ENCODE peak calls at places on chromosomes 13 and 19, in six cellular contexts. One of them, this sample, is unnamed.

GRCh38 chr19:1862424-1863307 is 713 bp downstream of the KLF16 start:
- DNase-seq in coronary artery: peak; percentile 79
- DNase-seq in Panc1: no peak
- DNase-seq in cardiac muscle cell: peak; percentile 60
- DNase-seq in lower lobe of right lung: no peak
- DNase-seq in fibroblast of lung: no peak
- DNase-seq in this sample: no peak

GRCh38 chr19:43618921-43619261 is 538 bp downstream of the ZNF428 start:
- DNase-seq in Panc1: peak; percentile 25
- DNase-seq in lower lobe of right lung: no peak
- DNase-seq in fibroblast of lung: no peak
- DNase-seq in coronary artery: no peak
- DNase-seq in cardiac muscle cell: no peak
- DNase-seq in this sample: no peak

GRCh38 chr19:50558039-50558438 is 10.2 kb downstream of the LRRC4B start:
- DNase-seq in fibroblast of lung: no peak
- DNase-seq in Panc1: no peak
- DNase-seq in lower lobe of right lung: no peak
- DNase-seq in coronary artery: no peak
- DNase-seq in cardiac muscle cell: no peak
- DNase-seq in this sample: no peak

GRCh38 chr13:102317593-102317992 is 84.3 kb downstream of the FGF14 start:
- DNase-seq in lower lobe of right lung: peak; percentile 45
- DNase-seq in cardiac muscle cell: peak; percentile 34
- DNase-seq in coronary artery: peak; percentile 85
- DNase-seq in fibroblast of lung: peak; percentile 61
- DNase-seq in Panc1: no peak
- DNase-seq in this sample: no peak

GRCh38 chr13:92362717-92363116 is 863.9 kb upstream of the GPC6 start:
- DNase-seq in cardiac muscle cell: no peak
- DNase-seq in fibroblast of lung: peak; percentile 59
- DNase-seq in lower lobe of right lung: no peak
- DNase-seq in coronary artery: no peak
- DNase-seq in Panc1: no peak
- DNase-seq in this sample: no peak

GRCh38 chr13:73228546-73228945 is 169.7 kb downstream of the KLF5 start:
- DNase-seq in fibroblast of lung: peak; percentile 36
- DNase-seq in Panc1: no peak
- DNase-seq in cardiac muscle cell: no peak
- DNase-seq in lower lobe of right lung: no peak
- DNase-seq in coronary artery: no peak
- DNase-seq in this sample: no peak

GRCh38 chr19:29690842-29691241 is 24.2 kb downstream of the C19orf12 start:
- DNase-seq in lower lobe of right lung: no peak
- DNase-seq in cardiac muscle cell: no peak
- DNase-seq in fibroblast of lung: peak; percentile 34
- DNase-seq in coronary artery: no peak
- DNase-seq in Panc1: no peak
- DNase-seq in this sample: no peak

GRCh38 chr13:96804186-96804585 is 190.1 kb downstream of the OXGR1 start:
- DNase-seq in Panc1: no peak
- DNase-seq in lower lobe of right lung: no peak
- DNase-seq in coronary artery: no peak
- DNase-seq in fibroblast of lung: no peak
- DNase-seq in cardiac muscle cell: no peak
- DNase-seq in this sample: no peak

DNA sequence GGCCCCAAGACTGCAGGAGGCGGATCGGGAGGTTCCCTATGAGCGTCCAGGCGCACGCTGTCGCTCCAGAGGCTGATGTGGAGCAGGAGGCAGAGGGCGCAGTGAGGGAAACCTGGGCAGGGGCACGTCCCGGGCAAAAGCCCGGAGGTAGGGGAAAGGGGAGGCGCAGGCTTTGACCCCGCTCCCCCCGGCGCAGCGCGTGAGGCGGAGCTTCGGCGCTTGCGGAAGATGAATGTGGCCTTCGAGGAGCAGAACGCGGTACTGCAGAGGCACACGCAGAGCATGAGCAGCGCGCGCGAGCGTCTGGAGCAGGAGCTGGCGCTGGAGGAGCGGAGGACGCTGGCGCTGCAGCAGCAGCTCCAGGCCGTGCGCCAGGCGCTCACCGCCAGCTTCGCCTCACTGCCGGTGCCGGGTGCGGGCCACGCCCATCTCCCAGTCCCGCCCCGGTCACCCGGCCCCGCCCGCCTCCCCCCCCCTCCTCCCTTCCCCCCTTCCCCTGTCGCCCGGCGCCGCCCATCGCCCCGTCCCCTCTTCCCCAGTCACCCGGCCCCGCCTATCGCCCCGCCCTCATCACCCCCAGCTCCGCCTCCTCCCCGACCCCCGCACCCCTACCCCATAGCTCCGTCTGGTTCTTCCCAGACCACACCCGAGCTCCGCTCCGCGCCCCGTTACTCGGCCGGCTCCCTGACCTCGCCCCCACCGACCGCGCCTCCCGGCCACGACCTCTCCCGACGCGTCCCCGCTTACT is 4.1 kb downstream of the HMG20B start:
- DNase-seq in Panc1: no peak
- DNase-seq in lower lobe of right lung: no peak
- DNase-seq in coronary artery: no peak
- DNase-seq in fibroblast of lung: peak; percentile 71
- DNase-seq in cardiac muscle cell: peak; percentile 75
- DNase-seq in this sample: no peak
- H3K27ac ChIP-seq in Panc1: no peak overlapping the region
- H3K27ac ChIP-seq in lower lobe of right lung: no peak overlapping the region
- H3K27ac ChIP-seq in coronary artery: no peak overlapping the region
- H3K27ac ChIP-seq in fibroblast of lung: no peak overlapping the region
- H3K27ac ChIP-seq in cardiac muscle cell: no peak overlapping the region
- H3K27ac ChIP-seq in this sample: no peak overlapping the region

GRCh38 chr19:19169236-19170052 is 619 bp downstream of the MEF2B start:
- DNase-seq in cardiac muscle cell: no peak
- DNase-seq in Panc1: no peak
- DNase-seq in fibroblast of lung: no peak
- DNase-seq in lower lobe of right lung: no peak
- DNase-seq in coronary artery: no peak
- DNase-seq in this sample: no peak

GRCh38 chr19:19170053-19170945 is at the start of gene MEF2B:
- DNase-seq in Panc1: no peak
- DNase-seq in fibroblast of lung: peak; percentile 59
- DNase-seq in coronary artery: no peak
- DNase-seq in cardiac muscle cell: peak; percentile 93
- DNase-seq in lower lobe of right lung: peak; percentile 87
- DNase-seq in this sample: no peak

GRCh38 chr19:19165396-19165795 is 4.7 kb downstream of the MEF2B start:
- DNase-seq in fibroblast of lung: no peak
- DNase-seq in Panc1: no peak
- DNase-seq in coronary artery: no peak
- DNase-seq in cardiac muscle cell: no peak
- DNase-seq in lower lobe of right lung: no peak
- DNase-seq in this sample: no peak

GRCh38 chr19:19171110-19171672 is 1.1 kb upstream of the MEF2B start:
- DNase-seq in coronary artery: no peak
- DNase-seq in cardiac muscle cell: no peak
- DNase-seq in lower lobe of right lung: no peak
- DNase-seq in fibroblast of lung: no peak
- DNase-seq in Panc1: no peak
- DNase-seq in this sample: no peak

DNA sequence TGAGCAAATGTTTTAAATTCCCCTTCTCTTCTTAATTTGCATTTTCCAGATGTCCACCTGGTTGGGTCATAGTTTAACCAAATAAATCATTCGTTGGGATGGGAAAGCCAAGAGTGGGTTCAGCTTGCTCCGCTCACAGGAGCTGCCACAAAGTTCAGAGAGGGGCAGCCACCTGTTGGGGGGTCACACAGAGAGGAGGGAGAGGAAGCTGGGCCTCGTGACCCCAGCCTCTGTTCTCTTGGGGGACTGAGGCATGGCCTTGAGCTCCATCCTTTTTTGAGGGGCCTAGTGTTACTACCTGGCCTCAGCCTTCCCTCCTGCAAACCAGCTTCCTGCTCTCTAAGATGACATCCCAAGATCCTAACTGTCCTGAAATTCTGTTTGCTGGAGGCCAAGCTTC is 2.5 kb downstream of the MEF2B start:
- DNase-seq in lower lobe of right lung: no peak
- DNase-seq in coronary artery: no peak
- DNase-seq in fibroblast of lung: no peak
- DNase-seq in Panc1: no peak
- DNase-seq in cardiac muscle cell: no peak
- DNase-seq in this sample: no peak
- H3K27ac ChIP-seq in lower lobe of right lung: no peak overlapping the region
- H3K27ac ChIP-seq in coronary artery: no peak overlapping the region
- H3K27ac ChIP-seq in fibroblast of lung: no peak overlapping the region
- H3K27ac ChIP-seq in Panc1: no peak overlapping the region
- H3K27ac ChIP-seq in cardiac muscle cell: no peak overlapping the region
- H3K27ac ChIP-seq in this sample: no peak overlapping the region

DNA sequence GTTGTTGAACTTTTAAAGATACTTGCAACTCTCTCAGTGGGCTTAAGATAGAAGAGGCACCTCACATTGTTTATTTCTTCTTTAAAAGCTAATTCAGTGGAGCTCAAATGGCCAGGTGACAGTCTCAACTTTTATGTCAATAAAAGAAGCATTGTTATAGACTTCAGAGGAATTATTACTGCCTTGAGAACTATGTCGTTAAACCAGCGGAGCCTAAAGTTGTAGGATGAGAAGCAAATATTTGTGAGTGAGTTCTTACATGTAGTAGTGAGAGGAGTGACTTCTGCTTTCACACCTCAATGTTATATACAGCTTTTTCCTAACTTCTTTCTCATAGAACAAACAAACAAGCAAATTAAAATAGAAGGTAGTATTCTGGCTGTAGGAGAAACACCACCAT is 31.2 kb upstream of the DGKH start:
- DNase-seq in cardiac muscle cell: no peak
- DNase-seq in lower lobe of right lung: no peak
- DNase-seq in fibroblast of lung: no peak
- DNase-seq in coronary artery: no peak
- DNase-seq in Panc1: no peak
- DNase-seq in this sample: no peak
- H3K27ac ChIP-seq in cardiac muscle cell: no peak overlapping the region
- H3K27ac ChIP-seq in lower lobe of right lung: no peak overlapping the region
- H3K27ac ChIP-seq in fibroblast of lung: no peak overlapping the region
- H3K27ac ChIP-seq in coronary artery: no peak overlapping the region
- H3K27ac ChIP-seq in Panc1: no peak overlapping the region
- H3K27ac ChIP-seq in this sample: no peak overlapping the region

GRCh38 chr19:13074378-13074777 is 28.3 kb downstream of the LYL1 start:
- DNase-seq in coronary artery: no peak
- DNase-seq in lower lobe of right lung: no peak
- DNase-seq in Panc1: no peak
- DNase-seq in cardiac muscle cell: no peak
- DNase-seq in fibroblast of lung: no peak
- DNase-seq in this sample: no peak
- H3K27ac ChIP-seq in coronary artery: peak overlapping the region; percentile 25
- H3K27ac ChIP-seq in lower lobe of right lung: no peak overlapping the region
- H3K27ac ChIP-seq in Panc1: no peak overlapping the region
- H3K27ac ChIP-seq in cardiac muscle cell: no peak overlapping the region
- H3K27ac ChIP-seq in fibroblast of lung: no peak overlapping the region
- H3K27ac ChIP-seq in this sample: no peak overlapping the region

DNA sequence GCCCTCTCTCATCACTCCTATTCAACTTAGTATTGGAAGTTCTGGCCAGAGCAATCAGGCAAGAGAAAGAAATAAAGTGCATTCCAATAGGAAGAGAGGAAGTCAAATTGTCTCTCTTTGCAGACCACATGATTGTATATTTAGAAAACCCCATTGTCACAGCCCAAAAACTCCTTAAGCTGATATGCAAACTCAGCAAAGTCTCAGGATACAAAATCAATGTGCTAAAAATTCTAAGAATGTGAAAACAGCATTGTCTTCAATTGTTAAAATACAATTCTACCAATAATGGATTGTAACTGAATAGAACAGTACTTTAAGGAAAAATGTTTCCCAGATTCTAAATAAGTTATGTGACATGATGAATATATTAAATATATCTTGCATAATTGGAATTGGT is 2269.2 kb upstream of the PCDH20 start:
- DNase-seq in lower lobe of right lung: no peak
- DNase-seq in fibroblast of lung: no peak
- DNase-seq in cardiac muscle cell: no peak
- DNase-seq in coronary artery: no peak
- DNase-seq in Panc1: no peak
- DNase-seq in this sample: no peak
- H3K27ac ChIP-seq in lower lobe of right lung: no peak overlapping the region
- H3K27ac ChIP-seq in fibroblast of lung: no peak overlapping the region
- H3K27ac ChIP-seq in cardiac muscle cell: no peak overlapping the region
- H3K27ac ChIP-seq in coronary artery: no peak overlapping the region
- H3K27ac ChIP-seq in Panc1: no peak overlapping the region
- H3K27ac ChIP-seq in this sample: no peak overlapping the region

DNA sequence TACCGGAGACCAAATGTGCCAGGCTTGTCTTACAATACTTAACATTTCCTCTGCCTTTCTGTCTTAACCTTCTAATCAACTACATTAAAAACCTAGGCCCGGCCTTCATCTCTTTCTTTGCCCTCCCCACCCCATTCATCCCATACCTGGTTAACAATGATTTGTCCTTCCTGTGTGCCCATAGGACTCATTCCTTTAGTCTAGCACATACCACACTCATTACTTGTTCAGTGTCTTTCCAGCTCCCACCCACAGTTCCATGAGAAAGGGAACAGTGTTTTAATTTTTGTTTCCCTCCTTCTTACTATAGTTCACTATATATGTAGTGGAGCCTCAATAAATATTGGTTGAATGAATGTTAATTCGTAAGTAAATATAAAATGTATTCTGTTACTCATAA is 2.4 kb downstream of the CLN5 start:
- DNase-seq in coronary artery: no peak
- DNase-seq in Panc1: no peak
- DNase-seq in cardiac muscle cell: no peak
- DNase-seq in fibroblast of lung: peak; percentile 20
- DNase-seq in lower lobe of right lung: no peak
- DNase-seq in this sample: no peak
- H3K27ac ChIP-seq in coronary artery: no peak overlapping the region
- H3K27ac ChIP-seq in Panc1: no peak overlapping the region
- H3K27ac ChIP-seq in cardiac muscle cell: no peak overlapping the region
- H3K27ac ChIP-seq in fibroblast of lung: no peak overlapping the region
- H3K27ac ChIP-seq in lower lobe of right lung: no peak overlapping the region
- H3K27ac ChIP-seq in this sample: peak overlapping the region; percentile 78